ENCODE peak calls at places on chromosomes 13 and 19, in ten cellular contexts. R is HCT116, H is GM12892, O is IMR-90, T is tibial nerve, Y is ovary, G is K562, P is H54, S is endothelial cell of umbilical vein, N is sigmoid colon. J is an unnamed sample.

GRCh38 chr13:51122868-51123267 is 11.8 kb upstream of the C13orf42 start:
- DNase-seq in R (no peak), H (no peak), O (no peak), T (no peak), Y (no peak), G (no peak), P (no peak), S (no peak), N (no peak), J (no peak)

GRCh38 chr19:6233051-6233826 is 46.5 kb downstream of the MLLT1 start:
- DNase-seq in R (no peak), H (no peak), O (peak), T (no peak), Y (peak), G (no peak), P (no peak), S (peak), N (no peak), J (peak)

GRCh38 chr13:80083516-80084085 is 257.3 kb downstream of the SPRY2 start:
- DNase-seq in R (no peak), H (no peak), O (peak), T (no peak), Y (no peak), G (no peak), P (no peak), S (peak), N (no peak), J (no peak)

GRCh38 chr13:67588607-67589006 is 358.5 kb upstream of the PCDH9 start:
- DNase-seq in R (no peak), H (no peak), O (no peak), T (no peak), Y (no peak), G (no peak), P (no peak), S (no peak), N (no peak), J (no peak)

GRCh38 chr19:34088292-34088691 is 84.0 kb upstream of the LSM14A start:
- DNase-seq in R (no peak), H (no peak), O (no peak), T (no peak), Y (no peak), G (no peak), P (no peak), S (no peak), N (no peak), J (no peak)

GRCh38 chr19:54138777-54139256 is 1.3 kb downstream of the CNOT3 start:
- DNase-seq in R (no peak), H (no peak), O (no peak), T (no peak), Y (no peak), G (no peak), P (no peak), S (no peak), N (no peak), J (no peak)

GRCh38 chr19:47111081-47111589 is 2.4 kb downstream of the ZC3H4 start:
- DNase-seq in R (no peak), H (no peak), O (no peak), T (no peak), Y (peak), G (no peak), P (no peak), S (peak), N (peak), J (peak)

GRCh38 chr13:35903075-35903474 is 228.1 kb downstream of the DCLK1 start:
- DNase-seq in R (no peak), H (no peak), O (no peak), T (no peak), Y (no peak), G (no peak), P (no peak), S (no peak), N (no peak), J (no peak)

GRCh38 chr19:49875801-49876421 is 1.2 kb downstream of the AKT1S1 start:
- DNase-seq in R (no peak), H (no peak), O (peak), T (peak), Y (peak), G (peak), P (no peak), S (peak), N (peak), J (peak)

GRCh38 chr13:113032291-113032690 is 63.3 kb downstream of the MCF2L start:
- DNase-seq in R (no peak), H (no peak), O (no peak), T (no peak), Y (no peak), G (no peak), P (no peak), S (no peak), N (no peak), J (no peak)

GRCh38 chr19:38629568-38629967 is 10.6 kb downstream of the EIF3K start:
- DNase-seq in R (no peak), H (no peak), O (no peak), T (no peak), Y (no peak), G (no peak), P (no peak), S (no peak), N (no peak), J (no peak)

GRCh38 chr19:54464624-54465266 is 1.2 kb upstream of the LENG9 start:
- DNase-seq in R (peak), H (peak), O (peak), T (peak), Y (peak), G (peak), P (peak), S (peak), N (peak), J (peak)

GRCh38 chr13:30148171-30148754 is 159.1 kb downstream of the KATNAL1 start:
- DNase-seq in R (no peak), H (no peak), O (no peak), T (no peak), Y (no peak), G (no peak), P (no peak), S (no peak), N (no peak), J (no peak)

GRCh38 chr19:8569066-8569761 is 8.0 kb downstream of the MYO1F start:
- DNase-seq in R (peak), H (peak), O (peak), T (peak), Y (no peak), G (peak), P (peak), S (no peak), N (no peak), J (no peak)

GRCh38 chr13:64248371-64249065 is 2832.9 kb upstream of the PCDH20 start:
- DNase-seq in R (no peak), H (no peak), O (peak), T (no peak), Y (no peak), G (no peak), P (no peak), S (no peak), N (no peak), J (no peak)

GRCh38 chr13:27379694-27380596 is 44.5 kb upstream of the GTF3A start:
- DNase-seq in R (peak), H (no peak), O (peak), T (peak), Y (peak), G (peak), P (peak), S (peak), N (no peak), J (peak)

GRCh38 chr19:37997911-37998344 is 90.9 kb downstream of the SIPA1L3 start:
- DNase-seq in R (peak), H (no peak), O (peak), T (no peak), Y (no peak), G (no peak), P (peak), S (peak), N (no peak), J (no peak)

GRCh38 chr13:97068964-97069815 is 74.9 kb upstream of the OXGR1 start:
- DNase-seq in R (no peak), H (no peak), O (no peak), T (no peak), Y (no peak), G (no peak), P (no peak), S (no peak), N (no peak), J (no peak)

GRCh38 chr19:43690444-43690843 is 20.5 kb upstream of the PLAUR start:
- DNase-seq in R (no peak), H (no peak), O (no peak), T (no peak), Y (no peak), G (no peak), P (no peak), S (no peak), N (no peak), J (no peak)

GRCh38 chr13:52851153-52851962 is 2.9 kb upstream of the PCDH8 start:
- DNase-seq in R (no peak), H (peak), O (no peak), T (peak), Y (peak), G (no peak), P (no peak), S (no peak), N (no peak), J (peak)

GRCh38 chr13:90070362-90070761 is 1277.1 kb upstream of the MIR17HG start:
- DNase-seq in R (no peak), H (no peak), O (no peak), T (no peak), Y (no peak), G (no peak), P (no peak), S (no peak), N (no peak), J (no peak)

GRCh38 chr13:65336106-65336603 is 1894.0 kb downstream of the PCDH9 start:
- DNase-seq in R (no peak), H (no peak), O (no peak), T (no peak), Y (peak), G (no peak), P (no peak), S (no peak), N (no peak), J (no peak)

GRCh38 chr19:13993554-13994308 is 12.4 kb downstream of the RFX1 start:
- DNase-seq in R (no peak), H (peak), O (no peak), T (no peak), Y (no peak), G (no peak), P (no peak), S (no peak), N (no peak), J (no peak)

GRCh38 chr13:42553098-42554046 is 20.6 kb upstream of the TNFSF11 start:
- DNase-seq in R (no peak), H (no peak), O (peak), T (no peak), Y (no peak), G (no peak), P (no peak), S (peak), N (no peak), J (no peak)

GRCh38 chr13:52850396-52851152 is 2.1 kb upstream of the PCDH8 start:
- DNase-seq in R (no peak), H (peak), O (peak), T (peak), Y (peak), G (no peak), P (peak), S (peak), N (no peak), J (peak)

GRCh38 chr13:34883381-34883780 is 58.7 kb upstream of the NBEA start:
- DNase-seq in R (no peak), H (no peak), O (no peak), T (no peak), Y (peak), G (no peak), P (no peak), S (no peak), N (no peak), J (no peak)

GRCh38 chr19:45772130-45772880 is 3.3 kb upstream of the SIX5 start:
- DNase-seq in R (no peak), H (no peak), O (no peak), T (no peak), Y (peak), G (no peak), P (no peak), S (no peak), N (peak), J (no peak)

GRCh38 chr13:110627761-110628476 is 12.6 kb downstream of the NAXD start:
- DNase-seq in R (no peak), H (no peak), O (no peak), T (no peak), Y (no peak), G (no peak), P (no peak), S (no peak), N (no peak), J (no peak)

GRCh38 chr13:46614582-46614981 is 61.6 kb downstream of the LRCH1 start:
- DNase-seq in R (no peak), H (no peak), O (peak), T (no peak), Y (no peak), G (no peak), P (no peak), S (peak), N (no peak), J (no peak)

GRCh38 chr13:42477588-42478190 is 96.3 kb upstream of the TNFSF11 start:
- DNase-seq in R (no peak), H (no peak), O (no peak), T (no peak), Y (no peak), G (no peak), P (no peak), S (no peak), N (no peak), J (peak)

DNA sequence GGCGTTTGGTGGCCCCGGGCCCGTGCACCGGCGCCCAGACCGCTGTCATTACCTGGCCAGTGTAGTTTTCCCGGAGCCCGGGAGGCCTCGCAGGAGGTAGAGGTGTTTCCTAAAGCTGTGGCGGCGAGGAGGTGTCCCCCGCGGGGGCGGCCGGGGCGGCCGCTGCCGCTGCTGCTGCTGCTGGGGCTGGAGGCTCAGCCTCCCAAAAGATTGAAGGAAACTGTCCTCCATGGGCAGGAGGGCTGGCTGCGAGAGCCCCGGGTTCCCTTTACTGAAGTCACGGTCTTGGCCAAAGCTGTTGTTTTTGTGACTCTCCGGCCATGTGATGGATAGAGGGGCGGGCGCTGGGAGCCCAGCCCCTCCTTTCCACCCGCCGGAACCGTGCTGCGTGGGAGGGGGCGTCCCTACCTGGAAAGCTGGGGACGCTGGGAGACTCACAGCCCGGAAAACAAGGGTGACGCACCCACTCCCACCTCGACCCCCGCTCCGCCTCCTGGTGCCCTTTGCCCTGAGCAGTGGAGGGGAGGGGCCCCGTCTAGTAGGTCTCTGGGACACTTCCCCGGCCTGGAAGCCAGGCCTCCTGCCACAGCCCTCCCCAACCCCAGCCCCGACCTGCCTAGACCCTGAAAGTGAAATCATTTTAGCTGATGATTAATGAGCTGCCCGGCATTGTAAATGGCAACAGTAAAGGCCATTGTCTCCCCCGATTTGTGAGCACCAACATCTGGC is at the start of gene N4BP2L1:
- DNase-seq in R (no peak), H (peak), O (no peak), T (peak), Y (peak), G (no peak), P (peak), S (peak), N (peak), J (peak)
- TF ChIP-seq POLR2A in R (no peak), H (peak), O (no peak), T (peak), Y (peak), G (no peak), P (no peak), S (no peak), N (peak), J (peak)

DNA sequence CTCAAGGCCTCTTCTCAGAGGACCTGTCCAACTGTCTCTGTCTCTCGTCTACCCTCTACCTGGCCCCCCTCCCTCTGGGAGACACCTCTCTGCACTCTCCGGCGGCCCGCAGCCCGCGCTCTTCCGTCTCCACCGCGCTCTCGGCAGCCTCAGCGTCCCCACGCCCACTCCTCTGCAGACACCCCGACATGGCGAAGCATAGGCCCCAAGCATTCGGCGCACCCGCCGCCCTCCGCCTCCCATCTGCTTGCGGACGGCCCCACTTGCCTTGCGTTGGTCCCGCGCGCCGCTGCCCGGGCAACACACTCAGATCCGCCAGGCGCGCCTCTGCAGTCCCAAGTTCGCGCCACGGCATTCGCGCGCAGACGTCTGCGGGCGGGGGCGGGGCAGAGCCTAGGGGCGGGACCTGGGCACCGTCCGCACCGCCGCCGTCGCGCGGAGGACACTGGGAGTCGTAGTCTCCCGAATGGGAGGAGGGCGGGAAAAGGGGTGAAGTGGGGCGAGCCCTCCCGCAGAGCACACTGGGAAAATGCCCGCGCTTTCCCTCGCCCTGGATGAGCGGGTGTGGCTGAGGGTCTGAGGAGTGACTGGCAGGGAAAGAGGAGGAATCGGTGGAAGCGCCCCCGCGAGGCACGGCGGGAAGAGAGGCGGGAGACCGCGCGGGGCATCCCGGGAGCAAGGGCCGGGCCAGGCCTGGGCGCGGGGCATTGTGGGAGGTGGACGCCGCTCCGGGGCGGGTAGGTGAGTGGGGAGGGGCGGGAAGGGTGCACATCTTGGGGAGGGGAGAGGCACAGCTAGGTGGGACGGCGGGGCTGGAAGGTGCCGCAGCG is at the start of the genes LIG1 and ZSWIM9:
- DNase-seq in R (peak), H (peak), O (peak), T (peak), Y (peak), G (peak), P (peak), S (peak), N (peak), J (peak)
- TF ChIP-seq POLR2A in R (peak), H (peak), O (peak), T (no peak), Y (no peak), G (peak), P (peak), S (no peak), N (no peak), J (no peak)

GRCh38 chr19:927707-928401 is 2.0 kb downstream of the ARID3A start:
- DNase-seq in R (no peak), H (no peak), O (no peak), T (no peak), Y (no peak), G (no peak), P (no peak), S (no peak), N (no peak), J (no peak)
- TF ChIP-seq POLR2A in R (no peak), H (no peak), O (no peak), T (no peak), Y (no peak), G (no peak), P (no peak), S (no peak), N (no peak), J (no peak)

DNA sequence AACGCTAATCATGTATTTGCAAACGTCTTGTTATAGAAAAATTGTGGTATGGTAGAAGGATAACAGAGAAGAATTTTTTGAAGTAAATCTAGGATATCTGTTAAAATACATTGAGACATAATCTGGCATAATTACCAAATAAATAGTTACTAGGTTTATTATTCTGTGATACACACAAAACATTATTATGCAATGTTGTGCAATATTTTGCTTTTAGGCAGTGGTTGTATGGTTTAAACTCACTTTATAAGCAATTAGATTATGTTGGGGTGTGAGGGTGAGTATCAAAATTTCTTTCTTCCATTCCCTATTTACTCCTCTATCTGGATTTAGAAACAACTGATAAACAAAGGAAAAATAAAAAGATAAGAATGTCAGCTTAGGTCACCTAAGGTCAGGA is 385.6 kb downstream of the SLITRK6 start:
- DNase-seq in R (no peak), H (no peak), O (no peak), T (no peak), Y (no peak), G (no peak), P (no peak), S (no peak), N (no peak), J (no peak)
- TF ChIP-seq POLR2A in R (no peak), H (no peak), O (no peak), T (no peak), Y (no peak), G (no peak), P (no peak), S (no peak), N (no peak), J (no peak)

DNA sequence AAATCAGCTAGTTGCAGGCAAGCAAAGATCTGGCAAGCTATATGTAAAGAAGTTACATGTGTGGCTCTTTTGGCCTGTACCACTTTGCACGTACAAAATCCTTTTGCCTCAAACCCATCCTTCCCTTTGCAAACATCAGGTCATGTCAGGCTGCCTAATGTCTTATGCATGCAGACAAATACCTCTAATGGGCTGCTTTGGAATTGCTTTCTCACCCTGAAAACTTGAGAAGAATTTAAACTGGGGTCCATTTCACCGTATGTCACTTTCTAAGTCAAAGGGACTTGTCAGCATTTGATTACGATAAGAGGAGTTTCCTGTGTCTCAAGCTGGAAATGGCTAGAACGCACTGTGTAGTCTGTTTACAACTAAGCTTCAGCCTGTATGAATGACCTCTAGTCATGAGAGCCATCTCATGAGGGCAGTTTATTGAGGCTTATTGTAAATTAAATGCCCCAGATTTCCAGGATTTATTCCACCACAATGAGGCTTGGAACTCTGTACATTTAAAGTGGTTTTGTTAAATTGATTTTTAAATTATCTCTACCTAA is 267.3 kb upstream of the TMTC4 start:
- DNase-seq in R (no peak), H (no peak), O (peak), T (no peak), Y (no peak), G (no peak), P (no peak), S (no peak), N (no peak), J (no peak)
- TF ChIP-seq POLR2A in R (no peak), H (no peak), O (no peak), T (no peak), Y (no peak), G (no peak), P (no peak), S (no peak), N (no peak), J (no peak)

J was measured in upper lobe of left lung.